ENCODE peak calls at places on chromosomes 4 and X, in ten cellular contexts. E is bronchial epithelial cell, N is kidney epithelial cell, U is tibial nerve, J is fibroblast of pulmonary artery, P is glutamatergic neuron, A is mammary epithelial cell, T is A673, L is BE2C, K is left lung. I is an unnamed sample.

GRCh38 chrX:133575501-133575900 is 160.2 kb upstream of the GPC4 start:
- DNase-seq in E (no peak), N (no peak), U (no peak), J (no peak), P (no peak), A (no peak), T (no peak), L (no peak), K (no peak), I (no peak)

GRCh38 chr4:150355858-150356455 is 226.0 kb upstream of the MAB21L2 start:
- DNase-seq in E (no peak), N (no peak), U (no peak), J (no peak), P (no peak), A (no peak), T (peak; percentile 69), L (no peak), K (no peak), I (no peak)

GRCh38 chrX:83511208-83511607 is 3.1 kb downstream of the POU3F4 start:
- DNase-seq in E (no peak), N (no peak), U (no peak), J (no peak), P (peak; percentile 50), A (no peak), T (no peak), L (no peak), K (no peak), I (no peak)

GRCh38 chr4:2931765-2932560 is 31.2 kb downstream of the NOP14 start:
- DNase-seq in E (no peak), N (no peak), U (no peak), J (no peak), P (no peak), A (no peak), T (peak; percentile 59), L (no peak), K (peak; percentile 85), I (no peak)

GRCh38 chr4:181897935-181898334 is 345.3 kb upstream of the TENM3 start:
- DNase-seq in E (peak; percentile 0), N (peak; percentile 47), U (no peak), J (peak; percentile 44), P (no peak), A (peak; percentile 63), T (peak; percentile 4), L (no peak), K (no peak), I (peak; percentile 82)

GRCh38 chrX:65971151-65971550 is 68.7 kb downstream of the VSIG4 start:
- DNase-seq in E (no peak), N (no peak), U (no peak), J (no peak), P (no peak), A (no peak), T (no peak), L (no peak), K (no peak), I (no peak)

GRCh38 chr4:2281575-2282343 is 19.9 kb upstream of the MXD4 start:
- DNase-seq in E (no peak), N (no peak), U (no peak), J (peak; percentile 10), P (peak; percentile 7), A (no peak), T (no peak), L (no peak), K (no peak), I (no peak)

GRCh38 chrX:72258174-72258573 is 18.9 kb downstream of the RPS4X start:
- DNase-seq in E (no peak), N (no peak), U (no peak), J (peak; percentile 78), P (no peak), A (no peak), T (no peak), L (peak; percentile 25), K (no peak), I (no peak)

GRCh38 chrX:126165721-126166401 is at the start of gene DCAF12L2:
- DNase-seq in E (no peak), N (no peak), U (no peak), J (no peak), P (peak; percentile 52), A (no peak), T (peak; percentile 1), L (no peak), K (peak; percentile 22), I (no peak)

GRCh38 chr4:29295280-29295679 is 1424.9 kb upstream of the PCDH7 start:
- DNase-seq in E (no peak), N (no peak), U (no peak), J (no peak), P (no peak), A (no peak), T (no peak), L (no peak), K (no peak), I (no peak)

GRCh38 chr4:122788935-122789334 is 37.7 kb upstream of the FGF2 start:
- DNase-seq in E (no peak), N (no peak), U (no peak), J (no peak), P (no peak), A (no peak), T (no peak), L (no peak), K (no peak), I (no peak)

GRCh38 chrX:134377537-134377936 is 82.4 kb upstream of the HPRT1 start:
- DNase-seq in E (peak; percentile 34), N (no peak), U (no peak), J (peak; percentile 67), P (no peak), A (peak; percentile 32), T (peak; percentile 67), L (peak; percentile 39), K (no peak), I (peak; percentile 5)

GRCh38 chr4:57249083-57249482 is 138.9 kb upstream of the IGFBP7 start:
- DNase-seq in E (peak; percentile 95), N (peak; percentile 56), U (no peak), J (peak; percentile 43), P (no peak), A (peak; percentile 85), T (no peak), L (no peak), K (no peak), I (no peak)

GRCh38 chr4:24840826-24841587 is 45.6 kb downstream of the SOD3 start:
- DNase-seq in E (peak; percentile 47), N (no peak), U (no peak), J (no peak), P (no peak), A (no peak), T (no peak), L (no peak), K (no peak), I (no peak)
- TF ChIP-seq CTCF in E (no peak), N (no peak), U (no peak), J (no peak), P (no peak), A (no peak), T (no peak), L (no peak), K (no peak), I (no peak)

DNA sequence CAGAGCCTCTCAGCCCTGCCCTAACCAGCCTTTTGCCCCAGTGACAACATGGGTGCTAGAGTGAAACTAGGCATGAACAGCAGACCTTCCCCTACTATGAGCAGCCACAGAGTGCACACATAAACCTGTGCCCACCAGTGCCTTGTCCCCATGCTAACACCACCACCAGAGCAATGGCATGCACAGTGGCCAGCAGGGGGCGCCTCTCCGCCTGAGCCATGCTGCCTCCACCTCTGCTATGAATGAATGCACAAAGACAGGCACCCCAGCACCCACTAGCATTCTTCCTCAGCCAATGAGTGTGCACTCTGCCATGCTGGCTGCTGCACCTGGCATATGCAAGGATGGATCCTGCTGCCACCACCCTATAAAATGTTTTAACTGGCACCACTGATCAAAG is 286.9 kb upstream of the FGF16 start:
- DNase-seq in E (no peak), N (no peak), U (no peak), J (peak; percentile 3), P (peak; percentile 29), A (no peak), T (peak; percentile 6), L (peak; percentile 21), K (no peak), I (no peak)
- TF ChIP-seq CTCF in E (peak; percentile 29), N (no peak), U (no peak), J (peak; percentile 12), P (no peak), A (no peak), T (peak; percentile 47), L (peak; percentile 38), K (no peak), I (peak; percentile 39)

GRCh38 chrX:70979136-70979762 is 48.4 kb upstream of the SLC7A3 start:
- DNase-seq in E (peak; percentile 20), N (peak; percentile 12), U (no peak), J (peak; percentile 60), P (no peak), A (peak; percentile 19), T (peak; percentile 34), L (peak; percentile 6), K (no peak), I (peak; percentile 5)
- TF ChIP-seq CTCF in E (peak; percentile 37), N (peak; percentile 37), U (no peak), J (peak; percentile 55), P (no peak), A (peak; percentile 49), T (peak; percentile 43), L (peak; percentile 56), K (no peak), I (peak; percentile 38)

DNA sequence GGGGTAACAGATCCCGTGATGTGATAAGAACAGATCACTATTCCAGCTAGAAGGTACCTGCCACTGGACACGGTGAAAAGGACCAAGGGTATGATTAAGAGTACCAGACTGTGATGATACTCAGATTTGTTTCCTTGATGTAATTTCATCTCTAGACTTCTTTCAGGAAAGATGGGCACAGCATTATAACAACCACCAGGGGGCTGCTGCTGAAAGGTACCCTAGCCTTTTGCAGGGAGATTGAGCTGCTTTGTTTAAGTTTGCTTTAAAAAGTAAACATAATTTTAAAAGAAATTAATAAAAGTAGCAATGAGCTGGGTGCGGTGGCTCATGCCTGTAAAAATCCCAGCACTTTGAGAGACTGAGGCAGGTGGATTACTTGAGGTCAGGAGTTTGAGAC is 145.4 kb downstream of the EMCN start:
- DNase-seq in E (peak; percentile 15), N (no peak), U (no peak), J (peak; percentile 20), P (no peak), A (no peak), T (peak; percentile 50), L (peak; percentile 28), K (no peak), I (no peak)
- TF ChIP-seq CTCF in E (peak; percentile 40), N (peak; percentile 56), U (no peak), J (peak; percentile 65), P (peak; percentile 79), A (peak; percentile 48), T (peak; percentile 65), L (peak; percentile 67), K (peak; percentile 10), I (peak; percentile 32)

GRCh38 chrX:38335382-38335781 is 8.1 kb upstream of the RPGR start:
- DNase-seq in E (no peak), N (no peak), U (no peak), J (no peak), P (no peak), A (no peak), T (peak; percentile 17), L (no peak), K (no peak), I (no peak)
- TF ChIP-seq CTCF in E (no peak), N (no peak), U (no peak), J (peak; percentile 39), P (no peak), A (peak; percentile 35), T (peak; percentile 45), L (peak; percentile 50), K (no peak), I (no peak)